ENCODE peak calls at places on chromosomes 12 and 14, in eight cellular contexts. K, Z, C, H, W, G, X and S are unnamed samples.

GRCh38 chr14:104503691-104504090 is 75.9 kb upstream of the C14orf180 start:
- DNase-seq in K (no peak), Z (no peak), C (no peak), H (no peak), W (no peak), G (no peak), X (no peak), S (no peak)

GRCh38 chr14:102893452-102893851 is 29.0 kb upstream of the AMN start:
- DNase-seq in K (peak), Z (no peak), C (no peak), H (no peak), W (no peak), G (no peak), X (no peak), S (peak)

GRCh38 chr14:100030441-100031153 is 34.6 kb upstream of the EVL start:
- DNase-seq in K (peak), Z (no peak), C (no peak), H (no peak), W (no peak), G (no peak), X (no peak), S (no peak)

GRCh38 chr14:101834387-101835165 is 73.1 kb downstream of the PPP2R5C start:
- DNase-seq in K (peak), Z (no peak), C (no peak), H (no peak), W (no peak), G (no peak), X (no peak), S (no peak)

GRCh38 chr14:56490379-56490778 is 89.2 kb upstream of the TMEM260 start:
- DNase-seq in K (peak), Z (peak), C (no peak), H (no peak), W (no peak), G (peak), X (no peak), S (no peak)

GRCh38 chr12:50788562-50788961 is 24.7 kb downstream of the ATF1 start:
- DNase-seq in K (peak), Z (no peak), C (no peak), H (no peak), W (no peak), G (no peak), X (no peak), S (no peak)

GRCh38 chr14:75176142-75176820 is at the start of gene TMED10:
- DNase-seq in K (peak), Z (peak), C (peak), H (peak), W (peak), G (peak), X (peak), S (peak)

GRCh38 chr14:56378474-56378873 is 201.1 kb upstream of the TMEM260 start:
- DNase-seq in K (peak), Z (no peak), C (no peak), H (no peak), W (no peak), G (no peak), X (no peak), S (no peak)